ENCODE peak calls at places on chromosomes 6 and 20, in four cellular contexts. I is Peyer's patch, M is HepG2, K is uterus. A is an unnamed sample.
A peak's percentile ranks its signal among the peaks of the same experiment; 100 is the strongest.

GRCh38 chr20:52470561-52470960 is 279.0 kb upstream of the ZFP64 start:
- DNase-seq in I (no peak), M (no peak), K (no peak), A (no peak)

GRCh38 chr6:90687751-90688380 is 101.0 kb upstream of the MAP3K7 start:
- DNase-seq in I (no peak), M (no peak), K (no peak), A (no peak)

GRCh38 chr6:88545991-88546390 is 379.8 kb upstream of the CNR1 start:
- DNase-seq in I (no peak), M (no peak), K (no peak), A (no peak)

GRCh38 chr20:45924391-45925261 is 9.9 kb upstream of the PCIF1 start:
- DNase-seq in I (no peak), M (peak; percentile 66), K (peak; percentile 62), A (no peak)

GRCh38 chr6:34791842-34792604 is at the start of gene BLTP3A:
- DNase-seq in I (peak; percentile 60), M (peak; percentile 59), K (peak; percentile 68), A (peak; percentile 87)

GRCh38 chr20:54742193-54742592 is 266.8 kb downstream of the DOK5 start:
- DNase-seq in I (no peak), M (no peak), K (no peak), A (no peak)

GRCh38 chr20:4724459-4725262 is 3.0 kb downstream of the PRND start:
- DNase-seq in I (no peak), M (no peak), K (no peak), A (no peak)

GRCh38 chr6:113630365-113630737 is 226.8 kb upstream of the MARCKS start:
- DNase-seq in I (no peak), M (no peak), K (no peak), A (no peak)

GRCh38 chr6:158475344-158476302 is 84.3 kb upstream of the TMEM181 start:
- DNase-seq in I (no peak), M (no peak), K (peak; percentile 16), A (no peak)

GRCh38 chr6:169520104-169520503 is 181.7 kb downstream of the WDR27 start:
- DNase-seq in I (no peak), M (no peak), K (no peak), A (no peak)

GRCh38 chr6:31271641-31272357 is at the start of gene HLA-C:
- DNase-seq in I (peak; percentile 90), M (peak; percentile 95), K (peak; percentile 92), A (peak; percentile 94)

GRCh38 chr6:31270788-31271640 is 878 bp downstream of the HLA-C start:
- DNase-seq in I (peak; percentile 75), M (no peak), K (peak; percentile 76), A (peak; percentile 9)

GRCh38 chr6:31266721-31267360 is 5.1 kb downstream of the HLA-C start:
- DNase-seq in I (no peak), M (no peak), K (no peak), A (no peak)

GRCh38 chr6:31267504-31268371 is 4.2 kb downstream of the HLA-C start:
- DNase-seq in I (no peak), M (no peak), K (no peak), A (no peak)

GRCh38 chr6:31265926-31266325 is 6.0 kb downstream of the HLA-C start:
- DNase-seq in I (no peak), M (no peak), K (no peak), A (no peak)
- TF ChIP-seq POLR2A in I (no peak), M (no peak), K (no peak), A (no peak)

GRCh38 chr20:32358883-32359632 is 927 bp downstream of the ASXL1 start:
- DNase-seq in I (peak; percentile 89), M (peak; percentile 85), K (peak; percentile 77), A (no peak)
- TF ChIP-seq POLR2A in I (no peak), M (peak; percentile 73), K (peak; percentile 6), A (peak; percentile 86)

GRCh38 chr6:32083812-32084768 is 25.0 kb downstream of the TNXB start:
- DNase-seq in I (no peak), M (no peak), K (no peak), A (no peak)
- TF ChIP-seq POLR2A in I (no peak), M (no peak), K (no peak), A (no peak)

GRCh38 chr20:49219091-49219923 is at the start of gene DDX27:
- DNase-seq in I (peak; percentile 97), M (peak; percentile 99), K (peak; percentile 99), A (peak; percentile 88)
- TF ChIP-seq POLR2A in I (peak; percentile 70), M (peak; percentile 99), K (peak; percentile 94), A (peak; percentile 92)

DNA sequence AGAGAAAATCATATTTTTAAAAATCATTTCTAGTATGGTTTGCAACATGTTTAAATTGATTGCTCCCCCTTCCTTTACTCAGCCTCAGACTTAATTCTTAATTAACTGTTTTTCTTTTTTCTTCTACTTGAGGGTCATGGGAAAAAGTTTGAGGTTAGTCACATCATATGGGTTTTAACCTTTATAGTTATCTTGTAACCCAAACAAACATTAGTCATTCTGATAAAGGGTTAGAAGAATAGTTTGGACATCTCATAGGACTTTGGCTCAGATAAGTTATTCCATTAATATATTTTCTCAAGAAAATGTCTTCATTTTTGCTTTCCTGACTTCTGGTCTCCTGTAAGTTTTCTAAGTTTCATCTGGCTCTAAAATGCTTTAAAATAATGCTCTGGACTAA is 34.5 kb upstream of the TSPYL1 start:
- DNase-seq in I (no peak), M (no peak), K (no peak), A (no peak)
- TF ChIP-seq POLR2A in I (no peak), M (no peak), K (no peak), A (no peak)